ENCODE peak calls at places on chromosomes 16 and 17, in eight cellular contexts. One of them, this sample, is unnamed.
A peak's percentile ranks its signal among the peaks of the same experiment; 100 is the strongest.

GRCh38 chr16:10752843-10753523 is 9.3 kb downstream of the NUBP1 start:
- DNase-seq in thoracic aorta: no peak
- DNase-seq in HAP-1: no peak
- DNase-seq in OCI-LY7: peak; percentile 78
- DNase-seq in GM23248: no peak
- DNase-seq in aorta: peak; percentile 91
- DNase-seq in lung: peak; percentile 40
- DNase-seq in heart left ventricle: peak; percentile 59
- DNase-seq in this sample: peak; percentile 65

GRCh38 chr16:77374384-77374783 is 60.5 kb downstream of the ADAMTS18 start:
- DNase-seq in thoracic aorta: no peak
- DNase-seq in HAP-1: no peak
- DNase-seq in OCI-LY7: no peak
- DNase-seq in GM23248: no peak
- DNase-seq in aorta: no peak
- DNase-seq in lung: no peak
- DNase-seq in heart left ventricle: no peak
- DNase-seq in this sample: no peak

GRCh38 chr16:23833960-23834685 is 1.7 kb upstream of the PRKCB start:
- DNase-seq in thoracic aorta: no peak
- DNase-seq in HAP-1: no peak
- DNase-seq in OCI-LY7: no peak
- DNase-seq in GM23248: no peak
- DNase-seq in aorta: no peak
- DNase-seq in lung: no peak
- DNase-seq in heart left ventricle: no peak
- DNase-seq in this sample: no peak

GRCh38 chr16:9297437-9298113 is 206.1 kb downstream of the HAPSTR1 start:
- DNase-seq in thoracic aorta: no peak
- DNase-seq in HAP-1: peak; percentile 3
- DNase-seq in OCI-LY7: peak; percentile 12
- DNase-seq in GM23248: peak; percentile 29
- DNase-seq in aorta: peak; percentile 47
- DNase-seq in lung: no peak
- DNase-seq in heart left ventricle: peak; percentile 41
- DNase-seq in this sample: no peak

GRCh38 chr16:88688013-88688778 is 1.9 kb upstream of the SNAI3 start:
- DNase-seq in thoracic aorta: no peak
- DNase-seq in HAP-1: no peak
- DNase-seq in OCI-LY7: no peak
- DNase-seq in GM23248: no peak
- DNase-seq in aorta: no peak
- DNase-seq in lung: no peak
- DNase-seq in heart left ventricle: no peak
- DNase-seq in this sample: no peak

GRCh38 chr17:76405607-76405966 is 21.2 kb downstream of the SPHK1 start:
- DNase-seq in thoracic aorta: no peak
- DNase-seq in HAP-1: no peak
- DNase-seq in OCI-LY7: no peak
- DNase-seq in GM23248: no peak
- DNase-seq in aorta: no peak
- DNase-seq in lung: no peak
- DNase-seq in heart left ventricle: no peak
- DNase-seq in this sample: peak; percentile 14

GRCh38 chr16:68995011-68995504 is 110.4 kb upstream of the HAS3 start:
- DNase-seq in thoracic aorta: no peak
- DNase-seq in HAP-1: peak; percentile 85
- DNase-seq in OCI-LY7: no peak
- DNase-seq in GM23248: peak; percentile 69
- DNase-seq in aorta: no peak
- DNase-seq in lung: no peak
- DNase-seq in heart left ventricle: no peak
- DNase-seq in this sample: no peak

GRCh38 chr16:84985079-84986065 is 26.0 kb downstream of the ZDHHC7 start:
- DNase-seq in thoracic aorta: no peak
- DNase-seq in HAP-1: no peak
- DNase-seq in OCI-LY7: no peak
- DNase-seq in GM23248: peak; percentile 84
- DNase-seq in aorta: no peak
- DNase-seq in lung: no peak
- DNase-seq in heart left ventricle: no peak
- DNase-seq in this sample: no peak

GRCh38 chr16:86211800-86212199 is 298.5 kb upstream of the FOXF1 start:
- DNase-seq in thoracic aorta: no peak
- DNase-seq in HAP-1: no peak
- DNase-seq in OCI-LY7: peak; percentile 30
- DNase-seq in GM23248: no peak
- DNase-seq in aorta: no peak
- DNase-seq in lung: no peak
- DNase-seq in heart left ventricle: no peak
- DNase-seq in this sample: no peak

GRCh38 chr17:61058066-61058465 is 341.6 kb upstream of the TBX2 start:
- DNase-seq in thoracic aorta: no peak
- DNase-seq in HAP-1: no peak
- DNase-seq in OCI-LY7: no peak
- DNase-seq in GM23248: no peak
- DNase-seq in aorta: no peak
- DNase-seq in lung: no peak
- DNase-seq in heart left ventricle: no peak
- DNase-seq in this sample: no peak

GRCh38 chr17:2484876-2485275 is 26.8 kb downstream of the METTL16 start:
- DNase-seq in thoracic aorta: no peak
- DNase-seq in HAP-1: peak; percentile 30
- DNase-seq in OCI-LY7: no peak
- DNase-seq in GM23248: no peak
- DNase-seq in aorta: no peak
- DNase-seq in lung: no peak
- DNase-seq in heart left ventricle: no peak
- DNase-seq in this sample: no peak

GRCh38 chr17:80455784-80456183 is 20.6 kb downstream of the NPTX1 start:
- DNase-seq in thoracic aorta: no peak
- DNase-seq in HAP-1: no peak
- DNase-seq in OCI-LY7: no peak
- DNase-seq in GM23248: peak; percentile 59
- DNase-seq in aorta: no peak
- DNase-seq in lung: no peak
- DNase-seq in heart left ventricle: no peak
- DNase-seq in this sample: no peak
- H3K4me3 ChIP-seq in thoracic aorta: peak overlapping the region; percentile 93
- H3K4me3 ChIP-seq in HAP-1: no peak overlapping the region
- H3K4me3 ChIP-seq in OCI-LY7: peak overlapping the region; percentile 80
- H3K4me3 ChIP-seq in GM23248: peak overlapping the region; percentile 92
- H3K4me3 ChIP-seq in aorta: no peak overlapping the region
- H3K4me3 ChIP-seq in lung: no peak overlapping the region
- H3K4me3 ChIP-seq in heart left ventricle: peak overlapping the region; percentile 76
- H3K4me3 ChIP-seq in this sample: peak overlapping the region; percentile 87

GRCh38 chr17:16929757-16930520 is 42.0 kb downstream of the TNFRSF13B start:
- DNase-seq in thoracic aorta: no peak
- DNase-seq in HAP-1: no peak
- DNase-seq in OCI-LY7: no peak
- DNase-seq in GM23248: no peak
- DNase-seq in aorta: no peak
- DNase-seq in lung: no peak
- DNase-seq in heart left ventricle: no peak
- DNase-seq in this sample: peak; percentile 6

GRCh38 chr17:16926591-16927451 is 45.1 kb downstream of the TNFRSF13B start:
- DNase-seq in thoracic aorta: no peak
- DNase-seq in HAP-1: no peak
- DNase-seq in OCI-LY7: no peak
- DNase-seq in GM23248: no peak
- DNase-seq in aorta: no peak
- DNase-seq in lung: no peak
- DNase-seq in heart left ventricle: no peak
- DNase-seq in this sample: peak; percentile 5

GRCh38 chr17:16927641-16928321 is 44.1 kb downstream of the TNFRSF13B start:
- DNase-seq in thoracic aorta: no peak
- DNase-seq in HAP-1: no peak
- DNase-seq in OCI-LY7: no peak
- DNase-seq in GM23248: no peak
- DNase-seq in aorta: no peak
- DNase-seq in lung: no peak
- DNase-seq in heart left ventricle: no peak
- DNase-seq in this sample: peak; percentile 5

GRCh38 chr17:16929281-16929680 is 42.6 kb downstream of the TNFRSF13B start:
- DNase-seq in thoracic aorta: no peak
- DNase-seq in HAP-1: no peak
- DNase-seq in OCI-LY7: no peak
- DNase-seq in GM23248: no peak
- DNase-seq in aorta: no peak
- DNase-seq in lung: no peak
- DNase-seq in heart left ventricle: no peak
- DNase-seq in this sample: peak; percentile 6

DNA sequence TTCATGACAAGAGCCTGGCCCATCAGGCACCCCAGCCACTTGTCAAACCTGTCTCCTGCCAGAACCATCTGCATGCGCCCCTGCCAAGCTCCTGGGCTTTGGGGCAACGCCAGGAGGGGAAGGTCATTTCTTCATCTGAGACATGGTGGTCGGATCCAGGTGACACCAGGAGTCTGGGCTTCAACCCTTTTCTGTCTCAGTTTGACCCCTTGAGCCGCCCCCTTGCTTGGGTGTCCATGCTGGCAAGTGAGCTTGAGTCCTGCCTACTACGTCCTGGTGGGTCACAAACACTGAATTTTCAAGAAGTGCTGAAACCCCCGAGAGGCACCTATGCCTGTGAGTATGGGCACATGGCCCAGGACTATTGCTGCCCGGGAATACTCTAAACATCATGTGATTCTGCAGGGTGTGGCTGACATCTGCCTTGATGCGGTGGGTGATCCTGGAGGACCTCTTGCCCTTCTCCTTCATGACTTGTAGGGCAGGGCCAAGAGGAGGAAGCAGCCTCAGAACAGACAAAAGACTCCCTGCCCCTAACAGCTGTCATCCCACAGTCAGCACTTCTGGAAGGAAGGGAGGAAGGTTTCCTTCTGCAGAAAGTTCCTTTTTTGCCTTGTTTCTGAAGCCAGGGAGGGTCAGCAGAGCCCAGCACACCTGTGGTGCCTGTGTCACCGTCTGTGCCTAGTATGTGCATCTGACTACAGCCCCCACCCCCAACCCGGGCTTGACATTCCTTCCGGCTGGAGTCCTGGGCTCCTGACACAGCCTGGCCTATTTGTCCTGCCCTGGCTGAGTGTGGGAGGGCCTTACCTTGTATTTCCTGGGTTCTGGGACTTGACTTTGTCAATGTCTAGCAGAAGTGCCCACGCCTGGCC is 43.3 kb downstream of the TNFRSF13B start:
- DNase-seq in thoracic aorta: no peak
- DNase-seq in HAP-1: no peak
- DNase-seq in OCI-LY7: no peak
- DNase-seq in GM23248: no peak
- DNase-seq in aorta: no peak
- DNase-seq in lung: no peak
- DNase-seq in heart left ventricle: no peak
- DNase-seq in this sample: peak; percentile 14
- H3K4me3 ChIP-seq in thoracic aorta: no peak overlapping the region
- H3K4me3 ChIP-seq in HAP-1: no peak overlapping the region
- H3K4me3 ChIP-seq in OCI-LY7: no peak overlapping the region
- H3K4me3 ChIP-seq in GM23248: no peak overlapping the region
- H3K4me3 ChIP-seq in aorta: no peak overlapping the region
- H3K4me3 ChIP-seq in lung: no peak overlapping the region
- H3K4me3 ChIP-seq in heart left ventricle: no peak overlapping the region
- H3K4me3 ChIP-seq in this sample: no peak overlapping the region

GRCh38 chr16:28537076-28537475 is 1.7 kb downstream of the NUPR1 start:
- DNase-seq in thoracic aorta: no peak
- DNase-seq in HAP-1: no peak
- DNase-seq in OCI-LY7: no peak
- DNase-seq in GM23248: no peak
- DNase-seq in aorta: no peak
- DNase-seq in lung: no peak
- DNase-seq in heart left ventricle: no peak
- DNase-seq in this sample: no peak

GRCh38 chr16:28537964-28538732 is 626 bp downstream of the NUPR1 start:
- DNase-seq in thoracic aorta: no peak
- DNase-seq in HAP-1: no peak
- DNase-seq in OCI-LY7: no peak
- DNase-seq in GM23248: no peak
- DNase-seq in aorta: peak; percentile 61
- DNase-seq in lung: no peak
- DNase-seq in heart left ventricle: no peak
- DNase-seq in this sample: no peak

GRCh38 chr16:28531777-28532744 is 6.7 kb downstream of the NUPR1 start:
- DNase-seq in thoracic aorta: peak; percentile 28
- DNase-seq in HAP-1: no peak
- DNase-seq in OCI-LY7: no peak
- DNase-seq in GM23248: peak; percentile 39
- DNase-seq in aorta: peak; percentile 82
- DNase-seq in lung: peak; percentile 88
- DNase-seq in heart left ventricle: peak; percentile 87
- DNase-seq in this sample: peak; percentile 83

GRCh38 chr16:28532940-28533647 is 5.7 kb downstream of the NUPR1 start:
- DNase-seq in thoracic aorta: no peak
- DNase-seq in HAP-1: no peak
- DNase-seq in OCI-LY7: no peak
- DNase-seq in GM23248: no peak
- DNase-seq in aorta: no peak
- DNase-seq in lung: no peak
- DNase-seq in heart left ventricle: no peak
- DNase-seq in this sample: no peak

DNA sequence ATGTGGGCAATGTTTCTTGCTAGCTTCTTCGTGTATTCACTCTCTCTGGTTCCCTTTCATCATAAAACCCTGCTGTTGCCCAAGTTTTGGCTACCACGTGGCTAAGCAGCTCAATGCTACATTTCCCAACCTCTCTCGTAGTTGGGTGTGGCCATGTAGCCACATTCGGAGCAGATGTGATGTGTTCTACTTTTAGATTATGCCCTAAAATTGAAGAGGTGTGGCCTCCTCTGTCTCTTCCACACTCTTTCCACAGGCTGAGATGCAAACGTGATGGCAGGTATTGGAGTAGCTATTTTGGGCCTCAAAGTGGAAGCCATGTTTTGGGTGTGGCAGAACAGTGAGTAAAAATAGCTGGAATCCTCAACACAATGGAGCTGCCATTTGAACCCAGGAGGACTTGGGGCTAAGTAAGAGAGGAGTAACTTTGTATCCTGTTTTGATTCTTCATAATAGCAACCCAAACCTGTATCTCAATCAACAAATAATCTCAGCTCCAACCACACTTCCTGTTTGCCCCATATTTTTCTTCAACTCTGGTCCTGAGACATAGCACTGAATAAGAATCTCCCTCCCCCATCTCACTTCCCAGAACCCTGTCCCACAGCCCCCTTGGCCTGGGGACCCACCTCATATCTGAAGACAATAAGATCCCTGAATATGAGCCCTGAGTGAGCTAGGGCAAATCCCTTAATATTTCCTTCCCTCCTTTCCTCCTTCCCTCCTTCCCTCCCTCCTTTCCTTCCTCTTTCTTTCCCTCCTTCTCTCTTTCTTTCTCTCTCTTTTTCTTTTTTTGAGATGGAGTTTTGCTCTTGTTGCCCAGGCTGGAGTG is 4.0 kb downstream of the NUPR1 start:
- DNase-seq in thoracic aorta: peak; percentile 40
- DNase-seq in HAP-1: no peak
- DNase-seq in OCI-LY7: no peak
- DNase-seq in GM23248: peak; percentile 75
- DNase-seq in aorta: peak; percentile 69
- DNase-seq in lung: peak; percentile 77
- DNase-seq in heart left ventricle: peak; percentile 57
- DNase-seq in this sample: peak; percentile 25
- H3K4me3 ChIP-seq in thoracic aorta: no peak overlapping the region
- H3K4me3 ChIP-seq in HAP-1: no peak overlapping the region
- H3K4me3 ChIP-seq in OCI-LY7: no peak overlapping the region
- H3K4me3 ChIP-seq in GM23248: no peak overlapping the region
- H3K4me3 ChIP-seq in aorta: no peak overlapping the region
- H3K4me3 ChIP-seq in lung: no peak overlapping the region
- H3K4me3 ChIP-seq in heart left ventricle: no peak overlapping the region
- H3K4me3 ChIP-seq in this sample: no peak overlapping the region

GRCh38 chr17:16415031-16415924 is at the start of gene TRPV2:
- DNase-seq in thoracic aorta: no peak
- DNase-seq in HAP-1: no peak
- DNase-seq in OCI-LY7: peak; percentile 80
- DNase-seq in GM23248: no peak
- DNase-seq in aorta: no peak
- DNase-seq in lung: no peak
- DNase-seq in heart left ventricle: peak; percentile 61
- DNase-seq in this sample: peak; percentile 56
- H3K4me3 ChIP-seq in thoracic aorta: peak within 1 kb of the TSS; percentile 73
- H3K4me3 ChIP-seq in HAP-1: no peak within 1 kb of the TSS
- H3K4me3 ChIP-seq in OCI-LY7: peak within 1 kb of the TSS; percentile 71
- H3K4me3 ChIP-seq in GM23248: peak within 1 kb of the TSS; percentile 69
- H3K4me3 ChIP-seq in aorta: peak within 1 kb of the TSS; percentile 1
- H3K4me3 ChIP-seq in lung: peak within 1 kb of the TSS; percentile 82
- H3K4me3 ChIP-seq in heart left ventricle: peak within 1 kb of the TSS; percentile 93
- H3K4me3 ChIP-seq in this sample: peak within 1 kb of the TSS; percentile 72